ENCODE peak calls at places on chromosomes 3 and 15, in five cellular contexts. U is COR-L47, P is NCI-H187 treated with DMSO at 0.1 percent for 48 hours, I is RPMI8226, R is anterior cingulate cortex. K is an unnamed sample.

GRCh38 chr3:182129745-182130144 is 418.0 kb downstream of the SOX2 start:
- DNase-seq in P (no peak), I (no peak), U (no peak), R (no peak), K (no peak)

GRCh38 chr15:96428742-96429141 is 98.2 kb downstream of the NR2F2 start:
- DNase-seq in U (no peak), R (no peak), I (no peak), P (no peak), K (no peak)

GRCh38 chr3:37290551-37290950 is 116.2 kb upstream of the LRRFIP2 start:
- DNase-seq in R (no peak), P (no peak), U (no peak), I (no peak), K (no peak)

GRCh38 chr15:95644476-95644875 is 686.0 kb upstream of the NR2F2 start:
- DNase-seq in P (no peak), I (no peak), U (no peak), R (no peak), K (no peak)

GRCh38 chr3:196670335-196670734 is 30.8 kb downstream of the NRROS start:
- DNase-seq in I (no peak), U (no peak), R (no peak), P (no peak), K (no peak)

GRCh38 chr15:98917417-98917816 is 90.2 kb downstream of the PGPEP1L start:
- DNase-seq in P (no peak), I (no peak), U (no peak), R (no peak), K (no peak)

GRCh38 chr3:157111578-157111977 is 48.4 kb downstream of the CCNL1 start:
- DNase-seq in I (peak; percentile 23), R (no peak), U (no peak), P (no peak), K (no peak)

GRCh38 chr3:196792771-196793170 is 53.1 kb downstream of the PAK2 start:
- DNase-seq in P (no peak), U (no peak), I (no peak), R (no peak), K (no peak)

GRCh38 chr15:75648156-75649000 is 666 bp downstream of the SNX33 start:
- DNase-seq in P (no peak), U (no peak), R (no peak), I (no peak), K (no peak)

GRCh38 chr15:80841537-80841936 is 62.4 kb downstream of the CEMIP start:
- DNase-seq in I (no peak), R (no peak), P (no peak), U (no peak), K (no peak)

GRCh38 chr3:71709908-71710511 is 15.2 kb downstream of the EIF4E3 start:
- DNase-seq in P (no peak), U (no peak), I (no peak), R (no peak), K (no peak)

GRCh38 chr3:18047052-18047451 is 304.6 kb upstream of the TBC1D5 start:
- DNase-seq in U (no peak), I (no peak), P (no peak), R (no peak), K (no peak)

GRCh38 chr3:194136519-194137313 is 768 bp downstream of the HES1 start:
- DNase-seq in R (no peak), I (peak; percentile 33), U (no peak), P (no peak), K (peak; percentile 20)

GRCh38 chr3:197327701-197328100 is 29.3 kb upstream of the DLG1 start:
- DNase-seq in R (peak; percentile 73), I (no peak), U (no peak), P (no peak), K (no peak)

GRCh38 chr15:79844221-79844620 is 52.6 kb downstream of the MTHFS start:
- DNase-seq in I (no peak), R (no peak), U (no peak), P (no peak), K (no peak)

GRCh38 chr3:112739252-112739945 is 98.5 kb upstream of the CCDC80 start:
- DNase-seq in P (no peak), R (no peak), I (no peak), U (no peak), K (no peak)

GRCh38 chr3:94525039-94525438 is 462.2 kb downstream of the NSUN3 start:
- DNase-seq in R (no peak), P (no peak), I (peak; percentile 6), U (peak; percentile 2), K (no peak)

GRCh38 chr3:49500408-49501257 is 30.6 kb downstream of the DAG1 start:
- DNase-seq in U (no peak), I (no peak), P (no peak), R (no peak), K (no peak)

GRCh38 chr15:94760348-94760747 is 529.0 kb downstream of the MCTP2 start:
- DNase-seq in P (no peak), U (no peak), I (no peak), R (no peak), K (no peak)

GRCh38 chr3:50370594-50370993 is 11.3 kb upstream of the TMEM115 start:
- DNase-seq in P (no peak), I (no peak), R (no peak), U (peak; percentile 40), K (no peak)

GRCh38 chr3:43582876-43583275 is 38.9 kb downstream of the ANO10 start:
- DNase-seq in U (no peak), R (no peak), P (no peak), I (no peak), K (no peak)

GRCh38 chr3:190886945-190887344 is 24.5 kb upstream of the GMNC start:
- DNase-seq in R (no peak), P (no peak), U (no peak), I (no peak), K (no peak)

GRCh38 chr3:149571381-149571780 is 86.4 kb downstream of the WWTR1 start:
- DNase-seq in U (no peak), P (no peak), R (no peak), I (no peak), K (no peak)

GRCh38 chr3:141487419-141488345 is 855 bp downstream of the RASA2 start:
- DNase-seq in I (peak; percentile 92), P (no peak), U (peak; percentile 96), R (peak; percentile 26), K (peak; percentile 63)

GRCh38 chr15:91141102-91141501 is 41.0 kb downstream of the SV2B start:
- DNase-seq in I (no peak), P (no peak), R (no peak), U (no peak), K (no peak)

GRCh38 chr3:86416334-86416733 is 574.6 kb downstream of the VGLL3 start:
- DNase-seq in R (no peak), I (no peak), P (no peak), U (no peak), K (no peak)